ENCODE peak calls at places on chromosomes 6 and 20, in five cellular contexts. N, G, M, H and W are unnamed samples.

GRCh38 chr6:43464337-43464736 is 9.0 kb upstream of the DLK2 start:
- DNase-seq in H (no peak), N (no peak), G (no peak), M (no peak), W (no peak)

GRCh38 chr20:2038161-2038560 is 44.3 kb upstream of the PDYN start:
- DNase-seq in G (no peak), H (no peak), M (no peak), N (no peak), W (no peak)

GRCh38 chr6:107344383-107344782 is 115.0 kb downstream of the PDSS2 start:
- DNase-seq in H (no peak), G (no peak), N (peak; percentile 28), M (no peak), W (no peak)

GRCh38 chr20:51487525-51488279 is 54.8 kb downstream of the NFATC2 start:
- DNase-seq in G (no peak), M (no peak), N (no peak), H (no peak), W (no peak)

GRCh38 chr20:46770330-46771194 is 61.1 kb downstream of the SLC2A10 start:
- DNase-seq in H (no peak), M (no peak), G (no peak), N (no peak), W (no peak)

GRCh38 chr6:158122048-158122447 is 46.0 kb downstream of the SERAC1 start:
- DNase-seq in H (no peak), G (no peak), N (no peak), M (no peak), W (no peak)

GRCh38 chr6:125899726-125900182 is 56.8 kb upstream of the HINT3 start:
- DNase-seq in N (no peak), H (no peak), G (no peak), M (no peak), W (no peak)

GRCh38 chr6:12414096-12414675 is 124.0 kb downstream of the EDN1 start:
- DNase-seq in N (no peak), M (no peak), G (no peak), H (no peak), W (no peak)